ENCODE peak calls at places on chromosomes 11 and 22, in seven cellular contexts. N is epithelial cell of proximal tubule; R is H1; Y is M059J; J is stimulated activated CD4-positive, alpha-beta T cell treated with anti-CD3 and anti-CD28 coated beads, Interleukin-4, amount 100 ng/mL, for 1 hour; P is adrenal gland; W is mucosa of descending colon. B is an unnamed sample.

GRCh38 chr11:14232652-14233051 is 126.3 kb downstream of the RRAS2 start:
- DNase-seq in P (no peak), J (no peak), Y (no peak), W (no peak), N (no peak), R (peak), B (peak)

GRCh38 chr11:128048121-128048520 is 539.2 kb downstream of the ETS1 start:
- DNase-seq in R (no peak), Y (no peak), J (no peak), N (no peak), P (no peak), W (no peak), B (no peak)

GRCh38 chr11:132685174-132685611 is 847.1 kb downstream of the OPCML start:
- DNase-seq in R (no peak), P (peak), W (no peak), N (no peak), J (no peak), Y (peak), B (no peak)

GRCh38 chr11:65132988-65133700 is 1.2 kb downstream of the SYVN1 start:
- DNase-seq in Y (no peak), R (peak), N (no peak), W (peak), P (peak), J (peak), B (peak)

GRCh38 chr22:27507935-27508504 is 293.5 kb downstream of the MN1 start:
- DNase-seq in R (no peak), W (no peak), Y (peak), N (no peak), P (no peak), J (no peak), B (no peak)

GRCh38 chr11:117882539-117882938 is 6.1 kb upstream of the FXYD6 start:
- DNase-seq in P (no peak), Y (no peak), N (no peak), W (no peak), R (no peak), J (no peak), B (no peak)

GRCh38 chr22:25702046-25702445 is 39.9 kb upstream of the MYO18B start:
- DNase-seq in J (no peak), R (no peak), P (no peak), W (no peak), Y (peak), N (no peak), B (no peak)

GRCh38 chr22:49525776-49526535 is 301.7 kb downstream of the BRD1 start:
- DNase-seq in J (no peak), P (no peak), R (no peak), N (no peak), Y (peak), W (no peak), B (no peak)

GRCh38 chr22:43110927-43111623 is 525 bp downstream of the BIK start:
- DNase-seq in W (peak), R (peak), P (peak), N (no peak), Y (no peak), J (peak), B (no peak)

GRCh38 chr11:1701041-1701807 is 4.2 kb downstream of the KRTAP5-6 start:
- DNase-seq in J (no peak), Y (no peak), W (no peak), N (no peak), P (no peak), R (no peak), B (no peak)

GRCh38 chr11:70210051-70210501 is 7.0 kb downstream of the FADD start:
- DNase-seq in P (no peak), W (no peak), N (no peak), R (no peak), Y (peak), J (no peak), B (no peak)

GRCh38 chr22:44881246-44881600 is 128.6 kb downstream of the PHF21B start:
- DNase-seq in Y (no peak), N (no peak), W (no peak), J (no peak), P (no peak), R (no peak), B (no peak)

GRCh38 chr11:118264568-118265470 is 722 bp upstream of the MPZL2 start:
- DNase-seq in P (no peak), J (no peak), R (no peak), N (no peak), W (no peak), Y (no peak), B (no peak)